ENCODE peak calls at places on chromosomes 6 and 20, in seven cellular contexts. H is EH, C is fibroblast of the conjunctiva, Q is H1, L is NCI-H1105, K is frontal cortex, G is NCI-H2029. T is an unnamed sample.

GRCh38 chr20:63857751-63858392 is 3.4 kb upstream of the ABHD16B start:
- DNase-seq in H (no peak), C (no peak), Q (peak; percentile 59), L (no peak), K (no peak), G (no peak), T (no peak)

GRCh38 chr6:17831135-17831534 is 124.4 kb upstream of the NUP153 start:
- DNase-seq in H (peak; percentile 85), C (peak; percentile 27), Q (no peak), L (no peak), K (peak; percentile 10), G (no peak), T (no peak)

GRCh38 chr6:155085582-155086253 is 90.6 kb downstream of the TIAM2 start:
- DNase-seq in H (peak; percentile 18), C (no peak), Q (no peak), L (no peak), K (no peak), G (no peak), T (no peak)

GRCh38 chr20:37575884-37576283 is 48.2 kb upstream of the BLCAP start:
- DNase-seq in H (no peak), C (no peak), Q (no peak), L (no peak), K (no peak), G (no peak), T (peak; percentile 42)

GRCh38 chr6:52504778-52505127 is 72.1 kb downstream of the TRAM2 start:
- DNase-seq in H (no peak), C (no peak), Q (no peak), L (no peak), K (no peak), G (no peak), T (no peak)

GRCh38 chr6:141726158-141726557 is 406.6 kb upstream of the GJE1 start:
- DNase-seq in H (peak; percentile 10), C (no peak), Q (no peak), L (no peak), K (no peak), G (no peak), T (no peak)

GRCh38 chr6:27213544-27214125 is 33.9 kb upstream of the PRSS16 start:
- DNase-seq in H (peak; percentile 23), C (peak; percentile 16), Q (peak; percentile 82), L (no peak), K (no peak), G (no peak), T (no peak)

GRCh38 chr6:130760006-130760405 is 67.2 kb upstream of the SMLR1 start:
- DNase-seq in H (peak; percentile 66), C (no peak), Q (peak; percentile 49), L (no peak), K (no peak), G (no peak), T (peak; percentile 10)

GRCh38 chr6:139852067-139852466 is 477.6 kb upstream of the CITED2 start:
- DNase-seq in H (no peak), C (no peak), Q (no peak), L (no peak), K (no peak), G (no peak), T (no peak)

GRCh38 chr20:52593634-52594033 is 378.5 kb upstream of the TSHZ2 start:
- DNase-seq in H (no peak), C (no peak), Q (no peak), L (no peak), K (no peak), G (no peak), T (no peak)

GRCh38 chr6:26389349-26389799 is 6.5 kb downstream of the BTN2A2 start:
- DNase-seq in H (peak; percentile 27), C (no peak), Q (no peak), L (no peak), K (no peak), G (no peak), T (no peak)

GRCh38 chr20:45940053-45940452 is 5.6 kb downstream of the PCIF1 start:
- DNase-seq in H (no peak), C (no peak), Q (no peak), L (no peak), K (no peak), G (no peak), T (no peak)

GRCh38 chr6:131949909-131950766 is 1.0 kb downstream of the CCN2 start:
- DNase-seq in H (peak; percentile 89), C (peak; percentile 93), Q (peak; percentile 81), L (peak; percentile 74), K (peak; percentile 70), G (peak; percentile 33), T (no peak)

GRCh38 chr6:66926060-66926459 is 1219.0 kb upstream of the EYS start:
- DNase-seq in H (no peak), C (no peak), Q (no peak), L (no peak), K (no peak), G (peak; percentile 4), T (peak; percentile 31)

GRCh38 chr6:123940551-123940950 is 136.9 kb downstream of the NKAIN2 start:
- DNase-seq in H (no peak), C (no peak), Q (no peak), L (no peak), K (no peak), G (no peak), T (no peak)

GRCh38 chr6:156413156-156413555 is 364.0 kb upstream of the ARID1B start:
- DNase-seq in H (peak; percentile 23), C (no peak), Q (no peak), L (no peak), K (no peak), G (no peak), T (no peak)

GRCh38 chr20:1537731-1538058 is 19.8 kb downstream of the SIRPD start:
- DNase-seq in H (no peak), C (no peak), Q (no peak), L (no peak), K (no peak), G (no peak), T (peak; percentile 62)

GRCh38 chr6:37311666-37312473 is 41.9 kb upstream of the RNF8 start:
- DNase-seq in H (peak; percentile 80), C (no peak), Q (no peak), L (no peak), K (no peak), G (no peak), T (no peak)

GRCh38 chr6:114121913-114122662 is 151.1 kb upstream of the HDAC2 start:
- DNase-seq in H (peak; percentile 18), C (no peak), Q (no peak), L (no peak), K (no peak), G (no peak), T (no peak)

GRCh38 chr6:27441001-27441400 is 31.9 kb downstream of the ZNF184 start:
- DNase-seq in H (no peak), C (no peak), Q (no peak), L (no peak), K (no peak), G (no peak), T (no peak)

GRCh38 chr6:169806718-169807117 is 55.3 kb downstream of the ERMARD start:
- DNase-seq in H (no peak), C (no peak), Q (no peak), L (no peak), K (no peak), G (no peak), T (no peak)

GRCh38 chr20:52179331-52180166 is 12.0 kb downstream of the ZFP64 start:
- DNase-seq in H (no peak), C (no peak), Q (no peak), L (no peak), K (no peak), G (no peak), T (no peak)

GRCh38 chr20:63778034-63778752 is 38.6 kb downstream of the SLC2A4RG start:
- DNase-seq in H (no peak), C (no peak), Q (no peak), L (no peak), K (no peak), G (no peak), T (no peak)

GRCh38 chr6:18405477-18406293 is 18.5 kb downstream of the RNF144B start:
- DNase-seq in H (peak; percentile 96), C (peak; percentile 82), Q (no peak), L (no peak), K (no peak), G (no peak), T (no peak)

GRCh38 chr20:59932616-59933295 is 681 bp downstream of the SYCP2 start:
- DNase-seq in H (no peak), C (no peak), Q (no peak), L (no peak), K (no peak), G (no peak), T (no peak)

GRCh38 chr20:47673671-47673955 is 111.7 kb downstream of the SULF2 start:
- DNase-seq in H (no peak), C (no peak), Q (no peak), L (no peak), K (no peak), G (no peak), T (no peak)

GRCh38 chr6:35449287-35449881 is 2.8 kb upstream of the FANCE start:
- DNase-seq in H (peak; percentile 80), C (no peak), Q (peak; percentile 56), L (peak; percentile 67), K (peak; percentile 87), G (peak; percentile 63), T (peak; percentile 87)

GRCh38 chr6:114690625-114691024 is 347.8 kb upstream of the HS3ST5 start:
- DNase-seq in H (no peak), C (no peak), Q (no peak), L (no peak), K (no peak), G (no peak), T (peak; percentile 2)

GRCh38 chr6:17867880-17868279 is 119.6 kb downstream of the KIF13A start:
- DNase-seq in H (peak; percentile 88), C (peak; percentile 34), Q (no peak), L (no peak), K (no peak), G (no peak), T (no peak)

GRCh38 chr6:56156643-56157042 is 90.7 kb downstream of the COL21A1 start:
- DNase-seq in H (no peak), C (no peak), Q (no peak), L (no peak), K (no peak), G (no peak), T (no peak)